ENCODE peak calls at places on chromosomes 2 and 18, in six cellular contexts. O is midbrain; W is cardiac muscle cell; K is activated T-cell treated with anti-CD3 and anti-CD28 coated beads, Interleukin-2, amount 50 U/mL, for 4 hours; H is EL; G is H7. L is an unnamed sample.

GRCh38 chr2:14633031-14633430 is 514 bp downstream of the LRATD1 start:
- DNase-seq in O (no peak), W (no peak), K (no peak), H (peak), G (no peak), L (no peak)

GRCh38 chr18:61203151-61203550 is 130.1 kb upstream of the CDH20 start:
- DNase-seq in O (no peak), W (no peak), K (no peak), H (no peak), G (no peak), L (no peak)

GRCh38 chr18:21479721-21480120 is 120.8 kb downstream of the ESCO1 start:
- DNase-seq in O (no peak), W (no peak), K (no peak), H (peak), G (no peak), L (no peak)

GRCh38 chr2:209619782-209620181 is 151.8 kb upstream of the UNC80 start:
- DNase-seq in O (peak), W (no peak), K (no peak), H (peak), G (no peak), L (no peak)

GRCh38 chr18:26656944-26657536 is 108.7 kb upstream of the KCTD1 start:
- DNase-seq in O (peak), W (peak), K (no peak), H (peak), G (peak), L (peak)

GRCh38 chr2:135563793-135564192 is 32.5 kb downstream of the R3HDM1 start:
- DNase-seq in O (no peak), W (no peak), K (no peak), H (peak), G (no peak), L (no peak)

GRCh38 chr2:75570948-75571729 is 10.4 kb upstream of the EVA1A start:
- DNase-seq in O (no peak), W (no peak), K (no peak), H (no peak), G (no peak), L (no peak)

GRCh38 chr2:59654753-59655152 is 898.7 kb downstream of the BCL11A start:
- DNase-seq in O (no peak), W (no peak), K (no peak), H (no peak), G (no peak), L (no peak)

GRCh38 chr2:26243643-26244478 is 571 bp downstream of the HADHA start:
- DNase-seq in O (peak), W (peak), K (no peak), H (peak), G (peak), L (peak)

GRCh38 chr2:216695401-216695821 is at the start of gene IGFBP5:
- DNase-seq in O (peak), W (peak), K (no peak), H (peak), G (peak), L (no peak)

GRCh38 chr2:99153921-99154604 is 679 bp downstream of the TSGA10 start:
- DNase-seq in O (no peak), W (no peak), K (no peak), H (no peak), G (peak), L (no peak)

GRCh38 chr2:203225423-203226039 is 13.3 kb upstream of the CYP20A1 start:
- DNase-seq in O (no peak), W (peak), K (peak), H (peak), G (no peak), L (no peak)